ENCODE peak calls at places on chromosomes 16 and 17, in seven cellular contexts. I is Panc1, X is uterus, P is choroid plexus epithelial cell, N is WTC11, S is left lung, Q is endothelial cell. F is an unnamed sample.

GRCh38 chr16:49183911-49184310 is 97.7 kb downstream of the CBLN1 start:
- DNase-seq in S (no peak), X (no peak), Q (peak; percentile 59), I (no peak), P (no peak), N (peak; percentile 71), F (no peak)

GRCh38 chr17:79795795-79796569 is 895 bp downstream of the CBX8 start:
- DNase-seq in I (no peak), S (peak; percentile 2), Q (no peak), N (no peak), X (no peak), P (no peak), F (peak; percentile 68)

GRCh38 chr17:77316191-77316641 is 175.4 kb downstream of the SEC14L1 start:
- DNase-seq in X (peak; percentile 75), I (no peak), N (peak; percentile 34), S (peak; percentile 82), P (peak; percentile 81), Q (no peak), F (no peak)

GRCh38 chr16:2043980-2044451 is 3.6 kb downstream of the NTHL1 start:
- DNase-seq in S (peak; percentile 85), P (no peak), Q (no peak), X (no peak), N (no peak), I (no peak), F (no peak)

GRCh38 chr17:15134363-15134762 is 130.8 kb downstream of the PMP22 start:
- DNase-seq in N (no peak), X (no peak), Q (no peak), I (no peak), S (no peak), P (no peak), F (no peak)

GRCh38 chr17:44309472-44309871 is 1.1 kb downstream of the RUNDC3A start:
- DNase-seq in S (no peak), P (no peak), I (no peak), Q (no peak), N (no peak), X (no peak), F (no peak)

GRCh38 chr16:84720180-84720579 is 20.4 kb downstream of the USP10 start:
- DNase-seq in P (peak; percentile 88), X (no peak), I (no peak), N (no peak), Q (no peak), S (no peak), F (no peak)

GRCh38 chr16:1283996-1284592 is 25.3 kb upstream of the UBE2I start:
- DNase-seq in X (no peak), S (no peak), I (no peak), P (no peak), N (no peak), Q (no peak), F (no peak)

GRCh38 chr16:51390877-51391276 is 239.8 kb upstream of the SALL1 start:
- DNase-seq in P (no peak), S (no peak), N (no peak), Q (no peak), I (no peak), X (no peak), F (no peak)

GRCh38 chr17:56291226-56291805 is 138.0 kb downstream of the ANKFN1 start:
- DNase-seq in X (no peak), I (no peak), P (no peak), S (no peak), Q (no peak), N (no peak), F (no peak)

GRCh38 chr16:10619271-10619849 is 39.0 kb upstream of the EMP2 start:
- DNase-seq in P (no peak), I (no peak), Q (no peak), N (peak; percentile 46), S (peak; percentile 85), X (no peak), F (peak; percentile 51)

GRCh38 chr17:67377727-67378443 is 804 bp downstream of the PITPNC1 start:
- DNase-seq in Q (peak; percentile 60), P (peak; percentile 39), S (peak; percentile 91), X (peak; percentile 47), I (no peak), N (peak; percentile 54), F (peak; percentile 78)

GRCh38 chr16:57694556-57695377 is at the start of gene DRC7:
- DNase-seq in N (peak; percentile 74), S (no peak), X (no peak), Q (peak; percentile 69), P (peak; percentile 69), I (no peak), F (peak; percentile 66)

GRCh38 chr17:73976676-73977521 is 226.6 kb upstream of the RPL38 start:
- DNase-seq in X (no peak), Q (no peak), N (no peak), I (no peak), S (no peak), P (no peak), F (no peak)

GRCh38 chr16:30369091-30369937 is 980 bp downstream of the TBC1D10B start:
- DNase-seq in P (peak; percentile 25), Q (peak; percentile 31), I (no peak), S (peak; percentile 82), X (no peak), N (no peak), F (no peak)

GRCh38 chr16:23699100-23699499 is 13.9 kb downstream of the ERN2 start:
- DNase-seq in P (no peak), Q (no peak), N (no peak), I (no peak), X (no peak), S (no peak), F (peak; percentile 45)

GRCh38 chr17:9467518-9467917 is 108.1 kb downstream of the STX8 start:
- DNase-seq in N (peak; percentile 54), P (no peak), Q (peak; percentile 28), I (no peak), S (no peak), X (no peak), F (no peak)

GRCh38 chr16:12208341-12209035 is 232.0 kb downstream of the SNX29 start:
- DNase-seq in N (no peak), Q (no peak), I (no peak), S (no peak), P (no peak), X (no peak), F (no peak)

GRCh38 chr17:31048780-31049179 is 46.0 kb upstream of the NF1 start:
- DNase-seq in I (no peak), N (no peak), S (no peak), Q (no peak), X (no peak), P (peak; percentile 43), F (no peak)

GRCh38 chr16:8848939-8849391 is 19.8 kb downstream of the CARHSP1 start:
- DNase-seq in N (no peak), X (no peak), S (no peak), P (peak; percentile 65), Q (no peak), I (no peak), F (no peak)

GRCh38 chr16:56911771-56912541 is 20.0 kb upstream of the HERPUD1 start:
- DNase-seq in P (peak; percentile 54), S (no peak), N (no peak), X (no peak), I (no peak), Q (no peak), F (peak; percentile 71)

GRCh38 chr16:68707341-68708152 is 29.5 kb upstream of the CDH1 start:
- DNase-seq in Q (peak; percentile 6), X (no peak), S (peak; percentile 85), P (peak; percentile 37), N (peak; percentile 67), I (no peak), F (no peak)

GRCh38 chr17:41377546-41377945 is 4.6 kb downstream of the KRT34 start:
- DNase-seq in P (peak; percentile 65), S (no peak), Q (no peak), X (no peak), I (no peak), N (no peak), F (no peak)

GRCh38 chr17:41462705-41463104 is 4.5 kb downstream of the KRT32 start:
- DNase-seq in Q (no peak), S (no peak), I (no peak), P (no peak), X (no peak), N (no peak), F (no peak)

GRCh38 chr17:68011199-68011665 is 15.0 kb upstream of the C17orf58 start:
- DNase-seq in I (no peak), X (peak; percentile 36), N (peak; percentile 82), P (no peak), S (peak; percentile 91), Q (peak; percentile 70), F (peak; percentile 69)

DNA sequence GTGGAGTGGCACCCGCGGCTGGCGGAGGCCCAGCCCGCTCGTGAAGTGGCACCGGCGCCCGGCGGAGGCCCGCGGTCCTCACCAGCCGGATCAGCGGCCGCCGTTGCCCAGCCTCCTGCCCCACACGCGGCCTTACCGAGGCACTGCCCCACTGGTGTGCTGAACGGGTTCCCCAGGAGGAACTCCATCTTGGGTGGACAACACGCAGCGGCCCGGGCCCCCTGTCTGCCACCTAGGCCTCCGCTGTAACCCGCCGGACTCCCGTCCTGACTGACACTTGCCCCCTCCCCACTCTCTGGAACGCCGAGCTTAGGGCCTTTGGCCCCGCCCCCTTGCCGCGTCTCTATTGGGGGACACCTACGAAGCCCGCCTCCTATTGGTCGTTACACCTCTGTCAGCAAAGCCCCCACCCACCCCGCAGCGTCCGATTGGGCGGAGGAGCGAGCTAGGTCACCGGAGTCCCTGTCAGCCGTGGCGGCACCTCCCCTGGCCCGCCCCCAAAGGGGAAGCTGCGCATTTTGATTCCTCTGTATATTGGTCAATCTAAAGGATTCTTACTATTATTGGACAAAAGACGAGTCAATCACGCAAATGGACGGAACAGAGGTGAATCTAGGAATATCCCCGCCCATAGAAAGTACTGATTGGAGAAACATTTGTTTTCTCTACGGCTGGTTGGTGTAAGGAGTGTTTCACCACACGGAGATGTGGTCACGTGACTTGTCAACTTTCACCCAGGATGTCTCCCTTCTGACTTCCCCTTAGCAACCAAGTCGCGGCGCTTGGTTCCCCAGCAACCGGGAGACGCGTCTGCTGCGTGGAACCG is at the start of the genes DRC3 and TOM1L2:
- DNase-seq in S (peak; percentile 99), X (peak; percentile 100), P (peak; percentile 100), Q (peak; percentile 100), N (peak; percentile 100), I (peak; percentile 100), F (peak; percentile 98)
- TF ChIP-seq CTCF in S (peak; percentile 25), X (peak; percentile 37), P (no peak), Q (peak; percentile 15), N (no peak), I (no peak), F (no peak)

GRCh38 chr17:76123749-76124581 is 17.1 kb downstream of the FOXJ1 start:
- DNase-seq in P (no peak), X (no peak), Q (no peak), S (no peak), N (no peak), I (no peak), F (peak; percentile 19)
- TF ChIP-seq CTCF in P (no peak), X (no peak), Q (no peak), S (no peak), N (no peak), I (peak; percentile 41), F (no peak)

DNA sequence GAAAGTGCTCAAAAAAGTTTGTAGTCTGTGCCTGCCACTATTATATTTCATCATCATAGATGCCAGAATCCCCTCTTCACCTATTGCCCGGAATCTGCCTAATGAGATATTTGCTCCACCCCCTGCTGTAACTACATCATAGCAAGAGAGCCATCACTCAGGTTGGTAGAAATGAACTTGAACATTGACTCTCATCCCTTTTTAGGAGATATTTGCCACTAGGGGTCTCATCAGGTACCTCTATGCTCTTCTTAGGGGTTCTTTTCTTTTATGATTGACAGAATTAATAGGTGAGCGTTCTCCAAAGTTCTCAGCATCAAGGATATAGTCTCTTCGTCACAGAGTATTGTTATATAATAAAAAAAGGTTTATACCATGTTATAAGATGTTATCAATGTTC is 20.0 kb downstream of the ANKS4B start:
- DNase-seq in P (no peak), N (no peak), Q (no peak), I (no peak), S (no peak), X (no peak), F (no peak)
- TF ChIP-seq CTCF in P (no peak), N (no peak), Q (no peak), I (no peak), S (no peak), X (no peak), F (no peak)

GRCh38 chr17:20896153-20896649 is 146.6 kb downstream of the USP22 start:
- DNase-seq in N (no peak), I (no peak), S (peak; percentile 81), Q (no peak), P (peak; percentile 27), X (peak; percentile 42), F (no peak)
- TF ChIP-seq CTCF in N (no peak), I (peak; percentile 43), S (no peak), Q (no peak), P (peak; percentile 34), X (no peak), F (no peak)